ENCODE peak calls at places on chromosomes 11 and 22, in six cellular contexts. One of them, this sample, is unnamed.

GRCh38 chr11:102144357-102145342 is 34.4 kb downstream of the YAP1 start:
- DNase-seq in HFFc6: peak
- DNase-seq in CD4-positive, alpha-beta T cell: no peak
- DNase-seq in fibroblast of mammary gland: peak
- DNase-seq in PC-9: no peak
- DNase-seq in upper lobe of right lung: no peak
- DNase-seq in this sample: no peak

GRCh38 chr22:30878516-30879365 is 89.8 kb downstream of the MORC2 start:
- DNase-seq in HFFc6: no peak
- DNase-seq in CD4-positive, alpha-beta T cell: no peak
- DNase-seq in fibroblast of mammary gland: no peak
- DNase-seq in upper lobe of right lung: peak
- DNase-seq in PC-9: no peak
- DNase-seq in this sample: no peak

GRCh38 chr11:64314146-64314804 is 3.1 kb downstream of the TRMT112 start:
- DNase-seq in HFFc6: no peak
- DNase-seq in upper lobe of right lung: no peak
- DNase-seq in fibroblast of mammary gland: no peak
- DNase-seq in CD4-positive, alpha-beta T cell: no peak
- DNase-seq in PC-9: no peak
- DNase-seq in this sample: no peak

GRCh38 chr11:8330416-8330815 is 66.7 kb upstream of the LMO1 start:
- DNase-seq in CD4-positive, alpha-beta T cell: no peak
- DNase-seq in HFFc6: no peak
- DNase-seq in upper lobe of right lung: no peak
- DNase-seq in fibroblast of mammary gland: no peak
- DNase-seq in PC-9: no peak
- DNase-seq in this sample: no peak

GRCh38 chr11:72743321-72744221 is 8.6 kb downstream of the ARAP1 start:
- DNase-seq in CD4-positive, alpha-beta T cell: no peak
- DNase-seq in fibroblast of mammary gland: no peak
- DNase-seq in upper lobe of right lung: no peak
- DNase-seq in PC-9: no peak
- DNase-seq in HFFc6: no peak
- DNase-seq in this sample: no peak

GRCh38 chr11:67033661-67034166 is 10.8 kb downstream of the SYT12 start:
- DNase-seq in upper lobe of right lung: no peak
- DNase-seq in HFFc6: peak
- DNase-seq in fibroblast of mammary gland: peak
- DNase-seq in PC-9: no peak
- DNase-seq in CD4-positive, alpha-beta T cell: no peak
- DNase-seq in this sample: no peak

GRCh38 chr22:45425101-45425500 is 11.6 kb downstream of the RIBC2 start:
- DNase-seq in upper lobe of right lung: peak
- DNase-seq in fibroblast of mammary gland: peak
- DNase-seq in CD4-positive, alpha-beta T cell: no peak
- DNase-seq in HFFc6: peak
- DNase-seq in PC-9: no peak
- DNase-seq in this sample: peak

GRCh38 chr11:11966826-11967668 is 41.4 kb downstream of the DKK3 start:
- DNase-seq in upper lobe of right lung: peak
- DNase-seq in PC-9: peak
- DNase-seq in HFFc6: peak
- DNase-seq in fibroblast of mammary gland: peak
- DNase-seq in CD4-positive, alpha-beta T cell: peak
- DNase-seq in this sample: peak

GRCh38 chr11:35586216-35586615 is 32.0 kb upstream of the FJX1 start:
- DNase-seq in fibroblast of mammary gland: no peak
- DNase-seq in PC-9: no peak
- DNase-seq in CD4-positive, alpha-beta T cell: no peak
- DNase-seq in upper lobe of right lung: no peak
- DNase-seq in HFFc6: no peak
- DNase-seq in this sample: no peak

GRCh38 chr11:44596541-44597276 is 31.2 kb downstream of the CD82 start:
- DNase-seq in PC-9: no peak
- DNase-seq in CD4-positive, alpha-beta T cell: peak
- DNase-seq in upper lobe of right lung: no peak
- DNase-seq in HFFc6: no peak
- DNase-seq in fibroblast of mammary gland: no peak
- DNase-seq in this sample: no peak

GRCh38 chr11:107719557-107720304 is 7.9 kb upstream of the SLN start:
- DNase-seq in HFFc6: no peak
- DNase-seq in CD4-positive, alpha-beta T cell: no peak
- DNase-seq in upper lobe of right lung: no peak
- DNase-seq in fibroblast of mammary gland: peak
- DNase-seq in PC-9: no peak
- DNase-seq in this sample: no peak

GRCh38 chr22:24505337-24505736 is 10.2 kb downstream of the UPB1 start:
- DNase-seq in HFFc6: no peak
- DNase-seq in upper lobe of right lung: no peak
- DNase-seq in fibroblast of mammary gland: peak
- DNase-seq in PC-9: no peak
- DNase-seq in CD4-positive, alpha-beta T cell: no peak
- DNase-seq in this sample: no peak

GRCh38 chr11:102154806-102155205 is 44.6 kb downstream of the YAP1 start:
- DNase-seq in fibroblast of mammary gland: no peak
- DNase-seq in HFFc6: no peak
- DNase-seq in upper lobe of right lung: no peak
- DNase-seq in CD4-positive, alpha-beta T cell: no peak
- DNase-seq in PC-9: no peak
- DNase-seq in this sample: no peak

GRCh38 chr11:1409108-1409851 is 19.5 kb downstream of the BRSK2 start:
- DNase-seq in PC-9: no peak
- DNase-seq in fibroblast of mammary gland: no peak
- DNase-seq in HFFc6: no peak
- DNase-seq in upper lobe of right lung: no peak
- DNase-seq in CD4-positive, alpha-beta T cell: no peak
- DNase-seq in this sample: no peak

GRCh38 chr22:20234760-20235452 is 33.2 kb downstream of the RTN4R start:
- DNase-seq in upper lobe of right lung: no peak
- DNase-seq in PC-9: no peak
- DNase-seq in fibroblast of mammary gland: no peak
- DNase-seq in HFFc6: no peak
- DNase-seq in CD4-positive, alpha-beta T cell: no peak
- DNase-seq in this sample: no peak

GRCh38 chr11:119673389-119674336 is 55.3 kb downstream of the NECTIN1 start:
- DNase-seq in upper lobe of right lung: no peak
- DNase-seq in fibroblast of mammary gland: no peak
- DNase-seq in PC-9: no peak
- DNase-seq in CD4-positive, alpha-beta T cell: no peak
- DNase-seq in HFFc6: no peak
- DNase-seq in this sample: no peak
- TF ChIP-seq CTCF in upper lobe of right lung: no peak
- TF ChIP-seq CTCF in fibroblast of mammary gland: no peak
- TF ChIP-seq CTCF in PC-9: no peak
- TF ChIP-seq CTCF in CD4-positive, alpha-beta T cell: no peak
- TF ChIP-seq CTCF in HFFc6: no peak
- TF ChIP-seq CTCF in this sample: no peak

GRCh38 chr11:29527391-29527936 is 489.4 kb downstream of the KCNA4 start:
- DNase-seq in fibroblast of mammary gland: peak
- DNase-seq in upper lobe of right lung: no peak
- DNase-seq in HFFc6: peak
- DNase-seq in CD4-positive, alpha-beta T cell: no peak
- DNase-seq in PC-9: peak
- DNase-seq in this sample: no peak

GRCh38 chr11:29534831-29535230 is 482.0 kb downstream of the KCNA4 start:
- DNase-seq in PC-9: no peak
- DNase-seq in HFFc6: no peak
- DNase-seq in upper lobe of right lung: no peak
- DNase-seq in CD4-positive, alpha-beta T cell: no peak
- DNase-seq in fibroblast of mammary gland: peak
- DNase-seq in this sample: no peak

GRCh38 chr11:29530961-29531360 is 485.9 kb downstream of the KCNA4 start:
- DNase-seq in upper lobe of right lung: no peak
- DNase-seq in CD4-positive, alpha-beta T cell: no peak
- DNase-seq in fibroblast of mammary gland: no peak
- DNase-seq in HFFc6: no peak
- DNase-seq in PC-9: no peak
- DNase-seq in this sample: no peak
- TF ChIP-seq CTCF in upper lobe of right lung: no peak
- TF ChIP-seq CTCF in CD4-positive, alpha-beta T cell: no peak
- TF ChIP-seq CTCF in fibroblast of mammary gland: no peak
- TF ChIP-seq CTCF in HFFc6: no peak
- TF ChIP-seq CTCF in PC-9: no peak
- TF ChIP-seq CTCF in this sample: no peak

DNA sequence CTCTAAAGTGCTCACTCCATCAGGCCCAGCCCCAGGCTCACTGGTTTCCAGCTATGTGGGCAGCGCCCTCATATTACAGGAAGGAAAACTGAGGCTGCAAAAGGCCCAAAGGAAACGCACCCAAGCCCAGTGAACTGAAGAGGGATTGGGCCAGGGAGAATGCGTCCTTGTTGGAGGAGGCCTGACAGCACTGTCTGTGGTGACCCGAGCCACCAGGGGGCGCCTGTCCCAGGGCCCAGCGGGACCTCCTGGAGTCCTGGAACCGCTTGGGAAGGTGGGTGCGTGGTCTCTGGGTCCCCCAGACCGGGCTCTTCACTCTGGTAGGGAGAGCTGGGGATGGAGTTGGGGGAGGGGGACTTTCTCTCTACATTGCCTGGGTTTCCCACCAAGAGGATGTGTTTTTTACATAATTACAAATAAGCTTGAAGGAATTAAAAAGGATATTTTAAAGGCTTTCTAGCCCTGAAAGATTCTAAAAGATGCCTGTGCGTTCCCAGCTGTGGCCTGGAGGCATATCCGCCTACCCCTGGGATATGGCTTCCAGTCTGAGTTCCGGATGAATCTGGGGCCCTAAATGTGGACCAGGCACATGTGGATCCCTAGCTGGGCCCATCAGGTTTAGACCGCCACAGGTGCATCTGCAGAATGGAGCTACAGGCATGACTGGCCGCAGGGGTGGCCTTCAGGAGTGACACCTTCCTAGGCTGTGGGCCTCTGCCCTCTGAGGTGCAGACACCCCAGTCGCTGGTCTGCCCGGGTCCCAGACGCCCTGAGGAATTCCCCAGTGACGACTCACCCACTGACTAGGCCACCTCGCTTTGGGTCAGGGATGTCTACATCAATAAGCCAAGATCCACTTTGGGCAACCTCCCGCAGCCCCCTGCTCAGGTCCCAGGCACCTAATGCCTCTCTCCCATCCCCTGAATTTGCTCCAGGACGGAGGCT is 4.2 kb downstream of the SPI1 start:
- DNase-seq in upper lobe of right lung: peak
- DNase-seq in PC-9: peak
- DNase-seq in HFFc6: peak
- DNase-seq in fibroblast of mammary gland: peak
- DNase-seq in CD4-positive, alpha-beta T cell: peak
- DNase-seq in this sample: peak
- TF ChIP-seq CTCF in upper lobe of right lung: peak
- TF ChIP-seq CTCF in PC-9: peak
- TF ChIP-seq CTCF in HFFc6: peak
- TF ChIP-seq CTCF in fibroblast of mammary gland: peak
- TF ChIP-seq CTCF in CD4-positive, alpha-beta T cell: peak
- TF ChIP-seq CTCF in this sample: peak

DNA sequence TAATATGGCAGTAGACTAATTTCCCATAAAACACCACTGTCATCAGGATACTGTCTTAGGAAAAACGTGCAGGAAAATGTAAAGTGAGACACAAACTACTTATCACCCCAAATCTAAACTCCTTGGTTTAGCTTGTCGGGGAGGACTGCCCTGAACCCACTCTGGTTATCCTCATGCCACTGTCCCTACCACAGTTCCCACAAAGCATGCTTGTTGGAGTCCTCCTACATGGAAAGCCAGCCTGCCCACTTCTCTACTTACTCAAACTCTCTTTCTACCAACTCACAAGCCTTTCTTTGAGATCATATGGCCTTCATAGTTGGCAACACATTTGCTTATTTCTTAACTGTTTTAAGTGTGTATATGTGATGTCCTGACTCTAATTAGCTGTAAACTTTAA is 179.0 kb downstream of the SWAP70 start:
- DNase-seq in upper lobe of right lung: no peak
- DNase-seq in fibroblast of mammary gland: no peak
- DNase-seq in HFFc6: no peak
- DNase-seq in PC-9: no peak
- DNase-seq in CD4-positive, alpha-beta T cell: no peak
- DNase-seq in this sample: no peak
- TF ChIP-seq CTCF in upper lobe of right lung: no peak
- TF ChIP-seq CTCF in fibroblast of mammary gland: no peak
- TF ChIP-seq CTCF in HFFc6: no peak
- TF ChIP-seq CTCF in PC-9: no peak
- TF ChIP-seq CTCF in CD4-positive, alpha-beta T cell: no peak
- TF ChIP-seq CTCF in this sample: no peak